ENCODE peak calls at places on chromosomes 5 and 9, in four cellular contexts. One of them, this sample, is unnamed.

GRCh38 chr5:137629646-137630045 is 106.2 kb downstream of the KLHL3 start:
- DNase-seq in cardiac fibroblast: peak
- DNase-seq in cardiac muscle cell: peak
- DNase-seq in neural progenitor cell: peak
- DNase-seq in this sample: no peak

GRCh38 chr5:79511945-79512493 is 1.9 kb downstream of the HOMER1 start:
- DNase-seq in cardiac fibroblast: peak
- DNase-seq in cardiac muscle cell: peak
- DNase-seq in neural progenitor cell: peak
- DNase-seq in this sample: no peak

GRCh38 chr5:179223961-179224360 is 121.3 kb downstream of the ADAMTS2 start:
- DNase-seq in cardiac fibroblast: no peak
- DNase-seq in cardiac muscle cell: no peak
- DNase-seq in neural progenitor cell: no peak
- DNase-seq in this sample: no peak

GRCh38 chr9:33393581-33393980 is 8.8 kb downstream of the AQP7 start:
- DNase-seq in cardiac fibroblast: no peak
- DNase-seq in cardiac muscle cell: peak
- DNase-seq in neural progenitor cell: no peak
- DNase-seq in this sample: no peak

GRCh38 chr9:83449981-83450380 is 88.2 kb downstream of the FRMD3 start:
- DNase-seq in cardiac fibroblast: no peak
- DNase-seq in cardiac muscle cell: no peak
- DNase-seq in neural progenitor cell: no peak
- DNase-seq in this sample: no peak

GRCh38 chr9:77892171-77892570 is 139.4 kb downstream of the GNAQ start:
- DNase-seq in cardiac fibroblast: no peak
- DNase-seq in cardiac muscle cell: no peak
- DNase-seq in neural progenitor cell: no peak
- DNase-seq in this sample: no peak

GRCh38 chr5:73378070-73378469 is 70.5 kb downstream of the FOXD1 start:
- DNase-seq in cardiac fibroblast: no peak
- DNase-seq in cardiac muscle cell: no peak
- DNase-seq in neural progenitor cell: no peak
- DNase-seq in this sample: no peak

GRCh38 chr5:98301567-98301966 is 471.9 kb upstream of the RGMB start:
- DNase-seq in cardiac fibroblast: no peak
- DNase-seq in cardiac muscle cell: no peak
- DNase-seq in neural progenitor cell: no peak
- DNase-seq in this sample: no peak

GRCh38 chr9:120755827-120756434 is 37.3 kb downstream of the FBXW2 start:
- DNase-seq in cardiac fibroblast: peak
- DNase-seq in cardiac muscle cell: peak
- DNase-seq in neural progenitor cell: peak
- DNase-seq in this sample: peak

GRCh38 chr5:127072861-127073846 is at the start of gene C5orf63:
- DNase-seq in cardiac fibroblast: peak
- DNase-seq in cardiac muscle cell: peak
- DNase-seq in neural progenitor cell: no peak
- DNase-seq in this sample: peak

GRCh38 chr5:140239939-140240700 is 62.8 kb downstream of the PFDN1 start:
- DNase-seq in cardiac fibroblast: peak
- DNase-seq in cardiac muscle cell: peak
- DNase-seq in neural progenitor cell: peak
- DNase-seq in this sample: peak

GRCh38 chr9:88312517-88313103 is 75.6 kb upstream of the SPIN1 start:
- DNase-seq in cardiac fibroblast: no peak
- DNase-seq in cardiac muscle cell: no peak
- DNase-seq in neural progenitor cell: no peak
- DNase-seq in this sample: no peak

GRCh38 chr9:113635586-113635985 is 172.1 kb downstream of the RGS3 start:
- DNase-seq in cardiac fibroblast: no peak
- DNase-seq in cardiac muscle cell: no peak
- DNase-seq in neural progenitor cell: no peak
- DNase-seq in this sample: no peak

GRCh38 chr5:176846335-176847140 is 36.2 kb downstream of the UNC5A start:
- DNase-seq in cardiac fibroblast: peak
- DNase-seq in cardiac muscle cell: no peak
- DNase-seq in neural progenitor cell: no peak
- DNase-seq in this sample: no peak

GRCh38 chr5:61613679-61614078 is 281.6 kb downstream of the ZSWIM6 start:
- DNase-seq in cardiac fibroblast: no peak
- DNase-seq in cardiac muscle cell: no peak
- DNase-seq in neural progenitor cell: no peak
- DNase-seq in this sample: no peak
- TF ChIP-seq CTCF in cardiac fibroblast: no peak
- TF ChIP-seq CTCF in cardiac muscle cell: no peak
- TF ChIP-seq CTCF in neural progenitor cell: no peak
- TF ChIP-seq CTCF in this sample: no peak

DNA sequence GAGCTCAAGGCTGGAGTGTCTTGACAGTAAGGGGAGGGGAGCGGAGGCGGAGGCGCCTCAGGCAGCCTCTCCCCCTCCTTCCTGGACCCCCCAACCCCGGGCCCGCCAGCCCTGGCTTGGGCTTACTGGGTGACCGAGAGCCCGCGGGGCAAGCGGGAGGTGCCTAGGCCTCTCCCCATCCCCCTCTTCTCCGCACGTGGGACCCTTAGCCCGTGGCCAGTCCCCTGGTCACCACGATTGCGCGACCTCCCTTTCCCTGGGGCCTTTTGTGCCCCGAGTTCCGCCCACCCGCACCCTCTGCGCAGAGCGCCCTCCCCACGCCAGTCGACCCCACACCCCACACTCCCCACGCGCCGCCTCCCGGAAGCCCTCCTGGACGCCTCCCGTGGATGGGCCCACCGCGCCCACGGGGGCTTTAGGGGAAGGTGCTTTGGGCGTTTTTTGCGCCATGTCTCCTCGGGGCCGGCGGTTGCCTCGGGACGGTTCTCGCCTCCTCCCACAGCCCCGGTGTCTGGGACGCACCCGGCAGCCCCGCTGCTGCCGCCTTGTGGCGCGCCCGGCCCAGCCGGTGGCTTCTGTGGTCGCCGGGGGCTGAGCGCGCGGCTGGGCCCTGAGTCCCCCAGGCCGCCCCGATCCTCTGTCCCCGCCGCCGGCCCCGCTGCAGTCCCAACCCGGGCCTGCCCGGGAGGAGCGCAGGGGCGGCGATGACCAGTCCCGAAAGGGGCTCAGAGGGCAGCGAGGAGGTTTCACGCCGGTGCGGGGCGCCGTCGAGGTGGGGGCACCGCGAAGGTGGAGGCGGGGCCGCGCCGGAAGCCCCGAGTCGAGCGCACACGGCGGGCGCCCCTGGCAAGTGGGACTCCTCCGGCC is 3.2 kb downstream of the TOR4A start:
- DNase-seq in cardiac fibroblast: no peak
- DNase-seq in cardiac muscle cell: peak
- DNase-seq in neural progenitor cell: peak
- DNase-seq in this sample: peak
- TF ChIP-seq CTCF in cardiac fibroblast: peak
- TF ChIP-seq CTCF in cardiac muscle cell: peak
- TF ChIP-seq CTCF in neural progenitor cell: peak
- TF ChIP-seq CTCF in this sample: peak

GRCh38 chr5:33297760-33298216 is 143.0 kb upstream of the TARS1 start:
- DNase-seq in cardiac fibroblast: no peak
- DNase-seq in cardiac muscle cell: no peak
- DNase-seq in neural progenitor cell: no peak
- DNase-seq in this sample: peak

GRCh38 chr5:33299621-33300208 is 141.1 kb upstream of the TARS1 start:
- DNase-seq in cardiac fibroblast: peak
- DNase-seq in cardiac muscle cell: peak
- DNase-seq in neural progenitor cell: peak
- DNase-seq in this sample: peak

GRCh38 chr5:33303696-33304095 is 137.1 kb upstream of the TARS1 start:
- DNase-seq in cardiac fibroblast: no peak
- DNase-seq in cardiac muscle cell: no peak
- DNase-seq in neural progenitor cell: no peak
- DNase-seq in this sample: no peak

GRCh38 chr5:33305530-33305929 is 135.2 kb upstream of the TARS1 start:
- DNase-seq in cardiac fibroblast: no peak
- DNase-seq in cardiac muscle cell: no peak
- DNase-seq in neural progenitor cell: no peak
- DNase-seq in this sample: no peak

DNA sequence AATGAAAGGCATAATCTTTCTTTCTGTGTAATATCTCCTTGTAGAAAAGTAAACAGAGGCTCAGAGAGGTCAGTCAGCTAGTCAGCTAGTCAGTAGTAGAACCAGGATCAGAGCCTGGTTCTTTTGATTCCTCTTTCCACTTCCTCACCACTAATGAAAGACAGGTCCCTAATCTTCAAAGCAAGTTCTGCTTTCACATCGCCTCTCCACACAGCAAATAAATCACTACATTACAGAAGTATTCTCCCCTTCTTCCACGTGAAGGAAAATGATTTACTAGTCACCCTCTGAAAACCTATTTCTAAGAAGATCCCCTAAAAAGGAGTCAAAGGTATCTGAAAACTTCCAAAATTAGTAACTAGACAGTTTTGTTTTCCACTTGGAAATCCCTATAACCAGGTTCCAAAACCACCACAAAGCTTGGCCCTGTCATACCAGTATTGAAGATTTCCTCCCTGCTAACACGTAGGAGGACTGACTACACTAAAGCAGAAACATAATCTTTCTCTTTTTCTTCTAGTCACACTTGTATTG is 140.5 kb upstream of the TARS1 start:
- DNase-seq in cardiac fibroblast: peak
- DNase-seq in cardiac muscle cell: no peak
- DNase-seq in neural progenitor cell: no peak
- DNase-seq in this sample: no peak
- TF ChIP-seq CTCF in cardiac fibroblast: no peak
- TF ChIP-seq CTCF in cardiac muscle cell: no peak
- TF ChIP-seq CTCF in neural progenitor cell: no peak
- TF ChIP-seq CTCF in this sample: no peak

GRCh38 chr5:115366223-115366622 is 69.8 kb upstream of the CCDC112 start:
- DNase-seq in cardiac fibroblast: peak
- DNase-seq in cardiac muscle cell: peak
- DNase-seq in neural progenitor cell: no peak
- DNase-seq in this sample: peak
- TF ChIP-seq CTCF in cardiac fibroblast: peak
- TF ChIP-seq CTCF in cardiac muscle cell: peak
- TF ChIP-seq CTCF in neural progenitor cell: no peak
- TF ChIP-seq CTCF in this sample: no peak

DNA sequence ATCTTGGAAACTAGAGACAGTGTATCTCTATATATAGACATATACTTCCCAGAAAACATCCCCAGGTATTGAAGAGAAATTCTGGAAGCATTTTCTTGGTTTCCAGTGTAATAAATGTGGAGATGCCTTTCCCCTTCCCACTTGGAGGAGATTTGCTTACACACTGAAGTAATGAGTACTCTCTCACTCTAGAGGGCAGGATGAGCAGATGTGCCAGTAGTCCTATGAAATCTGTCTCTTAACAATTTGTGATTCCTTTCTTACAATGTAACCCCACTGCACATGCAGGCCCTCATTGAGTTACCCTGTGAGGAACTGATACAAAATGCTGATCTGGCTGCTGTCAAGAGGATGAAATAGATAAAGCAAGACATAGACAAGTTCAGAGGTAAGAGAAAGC is 567.2 kb downstream of the SLCO4C1 start:
- DNase-seq in cardiac fibroblast: no peak
- DNase-seq in cardiac muscle cell: no peak
- DNase-seq in neural progenitor cell: peak
- DNase-seq in this sample: no peak
- TF ChIP-seq CTCF in cardiac fibroblast: no peak
- TF ChIP-seq CTCF in cardiac muscle cell: no peak
- TF ChIP-seq CTCF in neural progenitor cell: peak
- TF ChIP-seq CTCF in this sample: no peak

DNA sequence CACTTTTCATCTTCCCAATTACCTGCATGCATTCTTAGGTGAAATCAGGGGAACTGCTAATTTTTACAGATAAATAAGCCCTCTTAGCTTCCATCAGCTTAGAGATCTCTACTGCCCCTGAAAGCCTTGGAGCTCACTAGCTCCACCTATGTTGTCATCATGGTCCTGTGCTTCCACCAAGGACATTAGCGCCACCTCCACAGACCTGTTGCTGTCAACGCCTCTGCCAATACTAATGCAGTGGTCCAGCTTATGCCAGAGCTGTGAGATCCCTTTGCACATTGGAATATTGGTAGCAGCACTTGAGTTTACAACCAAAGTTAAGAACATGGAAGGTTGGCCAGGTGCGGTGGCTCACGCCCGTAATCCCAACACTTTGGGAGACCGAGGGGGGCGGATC is 7.7 kb upstream of the SHISAL2B start:
- DNase-seq in cardiac fibroblast: no peak
- DNase-seq in cardiac muscle cell: no peak
- DNase-seq in neural progenitor cell: no peak
- DNase-seq in this sample: no peak
- TF ChIP-seq CTCF in cardiac fibroblast: no peak
- TF ChIP-seq CTCF in cardiac muscle cell: no peak
- TF ChIP-seq CTCF in neural progenitor cell: peak
- TF ChIP-seq CTCF in this sample: no peak

GRCh38 chr5:142601432-142601831 is 84.5 kb downstream of the FGF1 start:
- DNase-seq in cardiac fibroblast: peak
- DNase-seq in cardiac muscle cell: no peak
- DNase-seq in neural progenitor cell: peak
- DNase-seq in this sample: no peak
- TF ChIP-seq CTCF in cardiac fibroblast: peak
- TF ChIP-seq CTCF in cardiac muscle cell: no peak
- TF ChIP-seq CTCF in neural progenitor cell: peak
- TF ChIP-seq CTCF in this sample: no peak